ENCODE peak calls at places on chromosomes 2 and 18, in eight cellular contexts. Y is A549, R is left ventricle myocardium inferior, B is spleen, L is cardiac muscle cell, M is H1, C is OCI-LY7, Z is neural progenitor cell. A is an unnamed sample.

GRCh38 chr18:54968807-54969206 is 9.5 kb upstream of the CCDC68 start:
- DNase-seq in Y (no peak), R (no peak), B (no peak), L (no peak), M (no peak), C (no peak), Z (no peak), A (no peak)

GRCh38 chr2:221501883-221502269 is 70.2 kb downstream of the EPHA4 start:
- DNase-seq in Y (no peak), R (no peak), B (no peak), L (no peak), M (no peak), C (no peak), Z (no peak), A (no peak)

GRCh38 chr2:144523606-144524131 is 3.8 kb upstream of the ZEB2 start:
- DNase-seq in Y (peak; percentile 8), R (no peak), B (no peak), L (peak; percentile 46), M (peak; percentile 69), C (no peak), Z (peak; percentile 51), A (no peak)

GRCh38 chr2:71499691-71500090 is 46.3 kb downstream of the DYSF start:
- DNase-seq in Y (no peak), R (no peak), B (no peak), L (no peak), M (no peak), C (no peak), Z (no peak), A (no peak)

GRCh38 chr18:5600376-5601071 is 56.7 kb upstream of the EPB41L3 start:
- DNase-seq in Y (no peak), R (no peak), B (no peak), L (peak; percentile 56), M (no peak), C (peak; percentile 1), Z (peak; percentile 28), A (no peak)

GRCh38 chr2:71612581-71613520 is 159.5 kb downstream of the DYSF start:
- DNase-seq in Y (no peak), R (no peak), B (no peak), L (no peak), M (peak; percentile 32), C (no peak), Z (no peak), A (no peak)

GRCh38 chr18:9474983-9475642 is at the start of gene RALBP1:
- DNase-seq in Y (peak; percentile 86), R (peak; percentile 100), B (peak; percentile 100), L (peak; percentile 100), M (peak; percentile 98), C (peak; percentile 99), Z (peak; percentile 100), A (peak; percentile 91)

GRCh38 chr2:187500585-187501359 is 52.7 kb upstream of the CALCRL start:
- DNase-seq in Y (peak; percentile 25), R (no peak), B (no peak), L (peak; percentile 37), M (no peak), C (no peak), Z (peak; percentile 43), A (no peak)

GRCh38 chr2:179939282-179939681 is 67.8 kb downstream of the CWC22 start:
- DNase-seq in Y (no peak), R (no peak), B (no peak), L (no peak), M (no peak), C (no peak), Z (no peak), A (no peak)

GRCh38 chr2:240465268-240465764 is 29.9 kb downstream of the GPC1 start:
- DNase-seq in Y (no peak), R (peak; percentile 14), B (peak; percentile 78), L (no peak), M (no peak), C (no peak), Z (no peak), A (no peak)

GRCh38 chr2:216216951-216217903 is 108.1 kb downstream of the XRCC5 start:
- DNase-seq in Y (no peak), R (no peak), B (peak; percentile 54), L (no peak), M (no peak), C (peak; percentile 23), Z (no peak), A (no peak)

GRCh38 chr18:56565596-56566355 is 72.6 kb downstream of the TXNL1 start:
- DNase-seq in Y (no peak), R (no peak), B (no peak), L (no peak), M (no peak), C (no peak), Z (no peak), A (no peak)

GRCh38 chr18:48732767-48733424 is 194.1 kb downstream of the CTIF start:
- DNase-seq in Y (no peak), R (no peak), B (no peak), L (no peak), M (no peak), C (no peak), Z (no peak), A (no peak)

GRCh38 chr18:59460060-59460395 is 101.0 kb upstream of the LMAN1 start:
- DNase-seq in Y (no peak), R (no peak), B (no peak), L (peak; percentile 41), M (no peak), C (no peak), Z (peak; percentile 13), A (no peak)

GRCh38 chr2:28972778-28973335 is 8.2 kb upstream of the TOGARAM2 start:
- DNase-seq in Y (no peak), R (no peak), B (no peak), L (no peak), M (no peak), C (no peak), Z (no peak), A (no peak)

GRCh38 chr18:58863539-58864145 is 1.0 kb upstream of the ZNF532 start:
- DNase-seq in Y (no peak), R (peak; percentile 60), B (peak; percentile 89), L (peak; percentile 78), M (no peak), C (peak; percentile 33), Z (peak; percentile 87), A (no peak)

GRCh38 chr2:239288951-239289481 is 111.8 kb downstream of the HDAC4 start:
- DNase-seq in Y (no peak), R (no peak), B (peak; percentile 74), L (peak; percentile 47), M (no peak), C (no peak), Z (peak; percentile 60), A (no peak)

GRCh38 chr18:22300665-22301636 is 116.8 kb downstream of the CTAGE1 start:
- DNase-seq in Y (no peak), R (no peak), B (no peak), L (no peak), M (no peak), C (no peak), Z (no peak), A (no peak)

DNA sequence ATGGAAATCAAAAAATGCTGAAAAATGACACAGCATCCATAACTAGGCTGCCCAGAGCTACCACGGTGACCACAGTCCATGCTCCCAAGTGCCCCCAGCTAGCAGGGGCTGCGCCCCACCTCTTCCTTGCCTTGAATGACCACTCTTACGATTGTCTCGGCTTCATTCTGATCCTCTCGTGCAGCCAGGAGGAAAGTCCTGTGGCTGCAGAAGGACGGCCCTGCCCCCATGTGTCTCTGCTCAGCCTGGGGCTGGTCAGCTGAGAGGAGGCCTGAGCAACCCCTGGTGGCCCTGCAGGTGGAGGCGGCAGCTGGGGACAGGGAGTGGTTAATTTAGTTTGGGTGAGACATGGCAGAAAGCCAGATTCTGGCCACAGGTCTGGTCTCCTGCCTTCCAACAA is 54.3 kb downstream of the KCNF1 start:
- DNase-seq in Y (no peak), R (no peak), B (peak; percentile 27), L (no peak), M (no peak), C (no peak), Z (no peak), A (no peak)
- TF ChIP-seq CTCF in Y (no peak), R (no peak), B (no peak), L (no peak), M (no peak), C (no peak), Z (no peak), A (no peak)

DNA sequence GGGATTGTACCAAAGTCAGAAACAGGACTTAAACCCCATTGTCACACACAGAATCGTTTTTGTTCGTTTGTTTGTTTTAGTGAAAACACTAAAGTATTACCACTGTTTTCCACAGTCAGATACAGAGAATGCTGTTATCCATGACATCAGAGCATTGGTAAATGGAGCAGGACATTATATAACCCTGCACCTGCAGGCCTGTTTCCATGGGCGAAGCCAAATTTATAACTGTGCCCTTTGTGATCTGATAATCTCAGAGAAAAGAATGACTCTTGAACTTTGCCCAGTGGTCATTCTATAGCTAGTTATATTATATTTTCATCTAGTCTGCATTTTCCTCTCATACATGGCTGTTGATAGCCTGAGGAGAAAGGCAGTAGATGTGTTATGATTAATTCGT is 217.6 kb downstream of the TMEM182 start:
- DNase-seq in Y (no peak), R (no peak), B (no peak), L (no peak), M (no peak), C (no peak), Z (no peak), A (no peak)
- H3K27ac ChIP-seq in Y (no peak overlapping the region), R (no peak overlapping the region), B (no peak overlapping the region), L (no peak overlapping the region), M (no peak overlapping the region), C (no peak overlapping the region), Z (no peak overlapping the region), A (no peak overlapping the region)

GRCh38 chr2:146312899-146313298 is 1531.9 kb upstream of the ACVR2A start:
- DNase-seq in Y (no peak), R (no peak), B (no peak), L (peak; percentile 8), M (no peak), C (no peak), Z (no peak), A (no peak)
- TF ChIP-seq CTCF in Y (peak; percentile 40), R (peak; percentile 27), B (no peak), L (peak; percentile 30), M (no peak), C (peak; percentile 49), Z (peak; percentile 32), A (no peak)

DNA sequence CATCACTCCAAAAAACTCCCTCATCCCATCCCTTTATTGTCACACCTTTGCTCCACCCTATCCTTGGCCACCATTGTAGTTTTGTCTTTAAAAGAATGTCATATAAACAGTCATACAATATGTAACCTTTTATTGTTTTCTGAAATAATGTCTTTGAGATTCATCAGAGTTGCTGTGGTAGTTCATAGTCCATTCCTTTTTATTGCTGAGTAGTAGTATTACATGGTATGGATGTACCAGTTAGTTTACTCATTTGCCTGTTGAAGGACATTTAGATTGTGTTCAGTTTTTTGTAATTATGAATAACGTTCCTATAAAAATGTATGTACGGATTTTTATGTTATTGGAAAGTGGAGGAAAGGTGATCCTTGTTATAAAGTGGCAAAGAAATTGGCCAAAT is 171.8 kb upstream of the GCFC2 start:
- DNase-seq in Y (no peak), R (no peak), B (no peak), L (no peak), M (no peak), C (no peak), Z (no peak), A (no peak)
- H3K27ac ChIP-seq in Y (no peak overlapping the region), R (no peak overlapping the region), B (no peak overlapping the region), L (no peak overlapping the region), M (no peak overlapping the region), C (no peak overlapping the region), Z (no peak overlapping the region), A (no peak overlapping the region)

DNA sequence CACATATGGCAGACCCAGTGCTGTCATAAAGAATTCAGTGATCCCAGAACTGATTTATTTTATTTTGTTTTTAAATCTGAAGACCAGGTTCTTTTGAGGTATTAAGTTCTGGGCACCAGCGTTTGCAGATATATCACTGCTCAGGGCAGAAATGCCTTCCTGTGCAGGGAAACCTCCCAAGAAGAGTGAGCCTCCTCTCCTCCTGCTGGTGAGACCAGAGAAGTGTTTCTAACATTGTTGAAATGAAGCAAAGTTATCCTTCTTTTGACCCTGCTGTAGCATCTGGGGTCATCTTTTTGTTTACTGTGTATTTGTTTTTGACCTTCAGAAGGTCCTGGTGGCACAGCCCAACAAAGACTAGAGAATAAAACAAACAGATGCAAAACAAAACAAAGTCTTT is 94.0 kb downstream of the AQP4 start:
- DNase-seq in Y (no peak), R (no peak), B (no peak), L (peak; percentile 42), M (no peak), C (no peak), Z (peak; percentile 47), A (no peak)
- TF ChIP-seq CTCF in Y (peak; percentile 22), R (peak; percentile 65), B (no peak), L (peak; percentile 65), M (peak; percentile 37), C (peak; percentile 24), Z (peak; percentile 66), A (peak; percentile 30)

A was measured in esophagus squamous epithelium.